ENCODE peak calls at places on chromosomes 11 and 22, in five cellular contexts. B is HEK293T, A is right cardiac atrium, D is Calu3, P is mesothelial cell of epicardium. U is an unnamed sample.

GRCh38 chr11:14288189-14288935 is 70.6 kb downstream of the RRAS2 start:
- DNase-seq in B (no peak), A (no peak), D (no peak), P (no peak), U (no peak)

GRCh38 chr11:61728940-61729219 is 23.6 kb upstream of the MYRF start:
- DNase-seq in B (no peak), A (no peak), D (peak), P (no peak), U (no peak)

GRCh38 chr11:131637469-131638175 is 267.2 kb downstream of the NTM start:
- DNase-seq in B (no peak), A (no peak), D (no peak), P (no peak), U (no peak)

GRCh38 chr11:19291064-19291463 is 50.3 kb upstream of the E2F8 start:
- DNase-seq in B (no peak), A (no peak), D (no peak), P (no peak), U (no peak)

GRCh38 chr11:67437082-67437821 is at the start of gene PTPRCAP:
- DNase-seq in B (no peak), A (no peak), D (no peak), P (no peak), U (no peak)

GRCh38 chr22:27474711-27475547 is 326.6 kb downstream of the MN1 start:
- DNase-seq in B (no peak), A (no peak), D (peak), P (peak), U (no peak)

GRCh38 chr11:34492806-34493414 is 20.7 kb downstream of the ELF5 start:
- DNase-seq in B (peak), A (peak), D (peak), P (peak), U (no peak)

GRCh38 chr11:75667831-75668507 is 869 bp downstream of the MAP6 start:
- DNase-seq in B (peak), A (peak), D (peak), P (peak), U (peak)

GRCh38 chr11:106087815-106088435 is 10.5 kb downstream of the AASDHPPT start:
- DNase-seq in B (peak), A (peak), D (peak), P (peak), U (peak)

GRCh38 chr11:68843703-68844312 is 2.1 kb upstream of the CPT1A start:
- DNase-seq in B (no peak), A (peak), D (peak), P (peak), U (peak)

GRCh38 chr11:15971215-15971546 is 385.2 kb downstream of the SOX6 start:
- DNase-seq in B (no peak), A (peak), D (no peak), P (no peak), U (no peak)

GRCh38 chr22:48258841-48259240 is 1496.4 kb downstream of the TBC1D22A start:
- DNase-seq in B (no peak), A (no peak), D (no peak), P (no peak), U (no peak)

GRCh38 chr22:29456211-29456671 is 17.9 kb downstream of the RFPL1 start:
- DNase-seq in B (no peak), A (no peak), D (no peak), P (peak), U (no peak)

GRCh38 chr11:130464289-130464812 is 15.9 kb downstream of the ADAMTS15 start:
- DNase-seq in B (no peak), A (no peak), D (no peak), P (no peak), U (no peak)

GRCh38 chr22:36865346-36865745 is 4.5 kb downstream of the NCF4 start:
- DNase-seq in B (no peak), A (no peak), D (no peak), P (no peak), U (no peak)